ENCODE peak calls at places on chromosomes 11 and 22, in ten cellular contexts. V is tibial artery, C is A673, I is adrenal gland, D is A549, O is H9, M is ovary, U is body of pancreas, H is mucosa of descending colon, T is K562. E is an unnamed sample.
A peak's percentile ranks its signal among the peaks of the same experiment; 100 is the strongest.

GRCh38 chr11:131195801-131196517 is 174.5 kb upstream of the NTM start:
- DNase-seq in T (no peak), V (no peak), O (no peak), M (peak; percentile 45), I (peak; percentile 61), U (peak; percentile 47), D (no peak), C (peak; percentile 66), H (peak; percentile 54), E (no peak)

GRCh38 chr11:1448882-1449281 is 37.7 kb downstream of the MOB2 start:
- DNase-seq in M (no peak), H (no peak), V (no peak), D (no peak), C (no peak), U (no peak), O (no peak), I (no peak), T (no peak), E (no peak)

GRCh38 chr22:38257170-38257569 is 15.6 kb downstream of the TMEM184B start:
- DNase-seq in U (no peak), O (no peak), T (no peak), M (no peak), I (no peak), V (no peak), C (no peak), H (no peak), D (no peak), E (no peak)

GRCh38 chr11:720642-721346 is 14.8 kb downstream of the EPS8L2 start:
- DNase-seq in C (no peak), H (peak; percentile 84), M (peak; percentile 54), T (peak; percentile 63), D (no peak), I (no peak), O (peak; percentile 94), U (no peak), V (no peak), E (no peak)

GRCh38 chr11:1870721-1871466 is 18.0 kb downstream of the LSP1 start:
- DNase-seq in M (no peak), I (no peak), O (no peak), D (no peak), V (no peak), H (no peak), U (peak; percentile 64), T (peak; percentile 25), C (no peak), E (peak; percentile 46)

GRCh38 chr22:43883012-43883661 is 8.7 kb downstream of the PNPLA5 start:
- DNase-seq in D (peak; percentile 67), T (peak; percentile 84), O (peak; percentile 88), U (peak; percentile 28), H (peak; percentile 67), I (no peak), C (peak; percentile 63), V (no peak), M (no peak), E (no peak)

GRCh38 chr11:69463181-69463891 is 18.1 kb upstream of the LINC01488 start:
- DNase-seq in T (peak; percentile 28), D (no peak), V (no peak), M (no peak), U (no peak), O (no peak), H (peak; percentile 35), C (no peak), I (no peak), E (no peak)

GRCh38 chr11:70387564-70387963 is 10.8 kb upstream of the CTTN start:
- DNase-seq in C (no peak), V (no peak), H (no peak), U (no peak), T (no peak), M (no peak), D (no peak), O (no peak), I (no peak), E (no peak)

GRCh38 chr11:106011481-106011880 is 10.6 kb downstream of the MSANTD4 start:
- DNase-seq in O (no peak), H (no peak), D (no peak), M (no peak), U (no peak), C (no peak), T (no peak), V (no peak), I (no peak), E (no peak)

GRCh38 chr22:22045576-22046335 is 63.2 kb upstream of the TOP3B start:
- DNase-seq in T (no peak), H (no peak), C (no peak), O (no peak), U (no peak), I (no peak), V (no peak), M (no peak), D (no peak), E (no peak)

GRCh38 chr11:2750601-2751522 is 51.1 kb upstream of the KCNQ1OT1 start:
- DNase-seq in T (peak; percentile 50), M (no peak), O (no peak), D (no peak), H (no peak), C (peak; percentile 60), U (no peak), I (no peak), V (no peak), E (peak; percentile 0)

DNA sequence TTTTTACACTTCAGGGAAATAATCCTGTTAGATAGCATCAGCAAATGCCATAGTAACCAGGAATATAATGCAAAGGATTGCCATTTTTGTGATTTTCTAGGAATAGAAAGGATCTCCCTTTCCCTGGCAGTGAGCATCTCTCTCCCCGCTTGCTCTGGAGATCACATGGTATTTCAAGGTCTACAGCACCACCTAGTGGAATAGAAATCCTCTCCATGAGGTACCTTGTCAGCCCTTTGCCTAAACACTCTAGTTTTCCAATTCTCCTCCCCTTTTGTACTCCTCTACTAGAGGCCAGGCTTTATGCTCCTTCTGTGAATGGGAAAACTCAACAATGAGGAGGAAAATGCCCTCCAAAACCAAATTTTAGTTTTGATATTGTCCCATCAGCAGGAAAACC is 78.4 kb downstream of the XRRA1 start:
- DNase-seq in D (peak; percentile 46), O (no peak), I (no peak), V (no peak), M (no peak), U (no peak), C (peak; percentile 68), T (peak; percentile 58), H (no peak), E (no peak)
- H3K9me3 ChIP-seq in D (peaks cover 31% of the 10 kb centered on the region), O (peaks cover 49% of the 10 kb centered on the region), I (peaks cover 60% of the 10 kb centered on the region), V (peaks cover 13% of the 10 kb centered on the region), M (peaks cover 6% of the 10 kb centered on the region), U (peaks cover 3% of the 10 kb centered on the region), C (peaks cover 67% of the 10 kb centered on the region), T (peaks cover 33% of the 10 kb centered on the region), H (peaks cover 79% of the 10 kb centered on the region), E (peaks cover 75% of the 10 kb centered on the region)

GRCh38 chr11:104547996-104548661 is 350.1 kb downstream of the CASP12 start:
- DNase-seq in C (no peak), I (no peak), O (no peak), U (no peak), V (no peak), M (no peak), T (no peak), H (no peak), D (no peak), E (no peak)
- TF ChIP-seq CTCF in C (peak; percentile 46), I (no peak), O (peak; percentile 62), U (no peak), V (no peak), M (no peak), T (no peak), H (no peak), D (no peak), E (no peak)

GRCh38 chr11:54927704-54928103 is 221.1 kb downstream of the OR4A5 start:
- DNase-seq in I (no peak), T (no peak), V (no peak), M (no peak), D (no peak), O (no peak), U (no peak), C (no peak), H (no peak), E (no peak)

DNA sequence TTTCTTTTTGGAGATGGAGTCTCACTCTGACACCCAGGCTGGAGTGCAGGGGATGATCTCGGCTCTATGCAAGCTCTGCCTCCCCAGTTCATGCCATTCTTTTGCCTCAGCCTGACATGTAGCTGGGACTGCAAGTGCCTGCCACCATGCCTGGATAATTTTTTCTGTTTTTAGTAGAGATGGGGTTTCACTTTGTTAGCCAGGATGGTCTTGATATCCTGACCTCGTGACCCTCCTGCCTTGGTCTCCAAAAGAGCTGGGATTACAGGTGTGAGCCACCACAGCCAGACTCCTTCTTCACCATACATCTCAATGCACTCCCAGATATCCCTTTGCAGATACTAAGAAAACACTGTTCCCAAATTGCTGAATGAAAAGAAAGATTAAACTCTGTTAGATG is 224.3 kb downstream of the OR4A5 start:
- DNase-seq in H (no peak), T (no peak), C (no peak), M (no peak), V (no peak), O (no peak), I (no peak), U (no peak), D (no peak), E (no peak)
- H3K9me3 ChIP-seq in H (peaks cover 99% of the 10 kb centered on the region), T (no peaks in the 10 kb centered on the region), C (peaks cover 91% of the 10 kb centered on the region), M (peaks cover 5% of the 10 kb centered on the region), V (no peaks in the 10 kb centered on the region), O (peaks cover 93% of the 10 kb centered on the region), I (peaks cover 60% of the 10 kb centered on the region), U (no peaks in the 10 kb centered on the region), D (peaks cover 26% of the 10 kb centered on the region), E (peaks cover 74% of the 10 kb centered on the region)

GRCh38 chr11:64447717-64448598 is 89.0 kb downstream of the RPS6KA4 start:
- DNase-seq in D (no peak), O (peak; percentile 8), C (peak; percentile 27), U (peak; percentile 71), M (no peak), H (peak; percentile 44), I (peak; percentile 30), V (peak; percentile 70), T (no peak), E (no peak)
- TF ChIP-seq CTCF in D (no peak), O (no peak), C (no peak), U (no peak), M (no peak), H (no peak), I (no peak), V (no peak), T (no peak), E (no peak)

GRCh38 chr11:45176996-45177395 is 30.6 kb downstream of the PRDM11 start:
- DNase-seq in T (no peak), C (peak; percentile 49), U (no peak), O (no peak), I (no peak), V (no peak), H (no peak), D (no peak), M (no peak), E (no peak)
- H3K9me3 ChIP-seq in T (no peaks in the 10 kb centered on the region), C (no peaks in the 10 kb centered on the region), U (no peaks in the 10 kb centered on the region), O (no peaks in the 10 kb centered on the region), I (no peaks in the 10 kb centered on the region), V (no peaks in the 10 kb centered on the region), H (no peaks in the 10 kb centered on the region), D (no peaks in the 10 kb centered on the region), M (no peaks in the 10 kb centered on the region), E (no peaks in the 10 kb centered on the region)